ENCODE peak calls at places on chromosomes 1 and 21, in eight cellular contexts. S, A, E, W, Q, C, H and G are unnamed samples.

GRCh38 chr1:5977494-5978444 is 14.5 kb downstream of the NPHP4 start:
- DNase-seq in S (no peak), A (no peak), E (no peak), W (no peak), Q (no peak), C (no peak), H (no peak), G (no peak)

GRCh38 chr21:36910581-36911307 is 55.7 kb downstream of the HLCS start:
- DNase-seq in S (no peak), A (no peak), E (no peak), W (no peak), Q (peak; percentile 70), C (peak; percentile 81), H (no peak), G (no peak)

GRCh38 chr1:165884690-165885304 is 57.4 kb downstream of the UCK2 start:
- DNase-seq in S (no peak), A (no peak), E (no peak), W (no peak), Q (no peak), C (no peak), H (no peak), G (no peak)

GRCh38 chr1:19015476-19015875 is 59.0 kb upstream of the IFFO2 start:
- DNase-seq in S (no peak), A (no peak), E (no peak), W (no peak), Q (no peak), C (no peak), H (no peak), G (no peak)

GRCh38 chr1:216726435-216726834 is 3.2 kb upstream of the ESRRG start:
- DNase-seq in S (no peak), A (no peak), E (no peak), W (no peak), Q (no peak), C (no peak), H (no peak), G (no peak)

GRCh38 chr1:36879613-36880012 is 154.7 kb downstream of the GRIK3 start:
- DNase-seq in S (no peak), A (no peak), E (no peak), W (no peak), Q (no peak), C (no peak), H (no peak), G (no peak)

GRCh38 chr21:34579411-34579810 is 35.5 kb downstream of the RCAN1 start:
- DNase-seq in S (no peak), A (no peak), E (no peak), W (no peak), Q (peak; percentile 75), C (peak; percentile 86), H (no peak), G (no peak)

GRCh38 chr1:150469291-150469690 is 17.9 kb upstream of the TARS2 start:
- DNase-seq in S (no peak), A (no peak), E (no peak), W (no peak), Q (no peak), C (no peak), H (no peak), G (no peak)

GRCh38 chr1:32998997-32999396 is 34.4 kb upstream of the RNF19B start:
- DNase-seq in S (no peak), A (no peak), E (no peak), W (no peak), Q (no peak), C (no peak), H (no peak), G (no peak)

GRCh38 chr1:50570064-50570463 is 146.8 kb upstream of the DMRTA2 start:
- DNase-seq in S (no peak), A (no peak), E (no peak), W (no peak), Q (peak; percentile 75), C (peak; percentile 58), H (no peak), G (no peak)

GRCh38 chr1:116671835-116672234 is 4.3 kb upstream of the IGSF3 start:
- DNase-seq in S (no peak), A (no peak), E (no peak), W (no peak), Q (peak; percentile 43), C (no peak), H (no peak), G (no peak)

GRCh38 chr1:1199141-1199960 is 7.0 kb downstream of the TNFRSF18 start:
- DNase-seq in S (no peak), A (no peak), E (no peak), W (no peak), Q (no peak), C (no peak), H (no peak), G (no peak)

GRCh38 chr1:214281902-214282695 is 1.1 kb downstream of the SMYD2 start:
- DNase-seq in S (no peak), A (peak; percentile 34), E (peak; percentile 30), W (peak; percentile 13), Q (peak; percentile 70), C (peak; percentile 69), H (no peak), G (no peak)

GRCh38 chr1:97451422-97451821 is 469.4 kb downstream of the DPYD start:
- DNase-seq in S (no peak), A (no peak), E (no peak), W (no peak), Q (no peak), C (no peak), H (no peak), G (no peak)

GRCh38 chr21:45082715-45083114 is 8.3 kb downstream of the ADARB1 start:
- DNase-seq in S (no peak), A (no peak), E (no peak), W (no peak), Q (no peak), C (no peak), H (no peak), G (no peak)

GRCh38 chr1:179591592-179592580 is at the start of gene TDRD5:
- DNase-seq in S (no peak), A (no peak), E (no peak), W (peak; percentile 18), Q (no peak), C (no peak), H (no peak), G (no peak)

GRCh38 chr1:154706851-154707250 is 98.9 kb upstream of the ADAR start:
- DNase-seq in S (no peak), A (no peak), E (no peak), W (no peak), Q (no peak), C (no peak), H (no peak), G (no peak)

GRCh38 chr21:37407719-37408455 is 41.3 kb downstream of the DYRK1A start:
- DNase-seq in S (no peak), A (no peak), E (no peak), W (no peak), Q (peak; percentile 66), C (peak; percentile 63), H (no peak), G (no peak)

GRCh38 chr1:241622708-241623107 is 17.5 kb downstream of the CHML start:
- DNase-seq in S (no peak), A (no peak), E (no peak), W (no peak), Q (no peak), C (no peak), H (no peak), G (no peak)

GRCh38 chr1:245598524-245599310 is 443.9 kb downstream of the KIF26B start:
- DNase-seq in S (no peak), A (no peak), E (no peak), W (peak; percentile 73), Q (peak; percentile 36), C (no peak), H (no peak), G (no peak)

GRCh38 chr1:109617291-109617801 is 2.1 kb downstream of the GNAT2 start:
- DNase-seq in S (peak; percentile 87), A (peak; percentile 44), E (no peak), W (no peak), Q (peak; percentile 97), C (peak; percentile 97), H (no peak), G (no peak)

GRCh38 chr1:6086762-6087401 is 41.2 kb downstream of the KCNAB2 start:
- DNase-seq in S (no peak), A (no peak), E (no peak), W (no peak), Q (no peak), C (no peak), H (no peak), G (no peak)

DNA sequence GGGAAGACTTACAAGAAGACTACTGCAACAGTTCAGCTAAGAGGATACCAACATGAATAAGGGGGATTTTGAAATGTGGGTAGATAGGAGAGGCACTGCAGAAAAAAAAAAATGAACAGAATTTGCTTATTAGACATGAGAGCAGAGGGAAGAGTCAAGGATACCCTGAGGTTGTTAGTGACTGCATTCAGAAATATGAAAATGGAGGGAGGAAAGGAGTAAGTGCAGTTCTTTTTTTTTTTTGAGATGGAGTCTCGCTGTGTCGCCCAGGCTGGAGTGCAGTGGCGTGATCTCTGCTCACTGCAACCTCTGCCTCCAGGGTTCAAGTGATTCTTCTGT is 23.3 kb downstream of the INPP5B start:
- DNase-seq in S (no peak), A (no peak), E (no peak), W (no peak), Q (no peak), C (no peak), H (no peak), G (no peak)
- H3K4me1 ChIP-seq in S (peaks cover 4% of the 10 kb centered on the region), A (peaks cover under 1% of the 10 kb centered on the region), E (no peaks in the 10 kb centered on the region), W (no peaks in the 10 kb centered on the region), Q (no peaks in the 10 kb centered on the region), C (no peaks in the 10 kb centered on the region), H (no peaks in the 10 kb centered on the region), G (peaks cover 6% of the 10 kb centered on the region)

GRCh38 chr1:170168263-170168662 is 22.5 kb downstream of the NTMT2 start:
- DNase-seq in S (no peak), A (no peak), E (no peak), W (no peak), Q (peak; percentile 56), C (peak; percentile 64), H (no peak), G (no peak)
- H3K4me3 ChIP-seq in S (no peak overlapping the region), A (peak overlapping the region; percentile 5), E (no peak overlapping the region), W (no peak overlapping the region), Q (no peak overlapping the region), C (no peak overlapping the region), H (no peak overlapping the region), G (no peak overlapping the region)

GRCh38 chr1:89820423-89821321 is at the start of gene LRRC8D:
- DNase-seq in S (peak; percentile 75), A (peak; percentile 58), E (peak; percentile 73), W (peak; percentile 93), Q (peak; percentile 79), C (peak; percentile 72), H (peak; percentile 65), G (peak; percentile 63)
- H3K4me1 ChIP-seq in S (peaks cover 5% of the 10 kb centered on the region), A (peaks cover 4% of the 10 kb centered on the region), E (no peaks in the 10 kb centered on the region), W (peaks cover 8% of the 10 kb centered on the region), Q (no peaks in the 10 kb centered on the region), C (peaks cover 9% of the 10 kb centered on the region), H (no peaks in the 10 kb centered on the region), G (peaks cover 12% of the 10 kb centered on the region)

DNA sequence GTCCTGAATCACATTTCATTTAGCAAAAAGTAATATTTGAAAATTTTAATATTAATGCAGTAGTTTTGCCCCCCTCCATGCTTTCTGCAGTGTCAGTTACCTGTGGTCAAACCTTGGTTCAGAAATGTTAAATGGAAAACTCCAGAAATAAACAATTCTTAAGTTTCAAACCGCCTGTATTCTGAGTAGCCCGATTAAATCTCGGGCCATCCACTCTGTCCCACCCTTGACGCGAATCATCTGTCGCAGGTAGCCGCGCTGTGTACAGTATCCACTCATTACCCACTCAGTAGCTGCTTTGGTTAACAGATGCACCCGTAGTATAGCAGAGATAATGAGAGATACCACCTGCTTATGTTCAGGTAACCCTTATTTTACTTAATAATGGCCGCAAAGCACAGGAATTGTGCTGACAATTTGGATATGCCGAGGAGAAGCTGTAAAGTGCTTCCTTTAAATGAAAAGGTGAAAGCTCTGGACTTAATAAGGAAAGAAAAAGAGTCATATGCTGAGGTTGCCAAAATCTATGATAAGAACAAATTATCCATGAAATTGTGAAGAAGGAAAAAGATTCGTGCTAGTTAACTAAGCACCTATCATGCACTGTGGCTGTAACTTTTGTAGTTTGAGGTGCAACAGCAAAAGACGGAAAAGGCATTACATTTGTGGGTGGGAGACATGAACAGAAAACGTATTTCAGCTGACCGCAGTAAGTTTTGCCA is 889 bp upstream of the SCYL3 start:
- DNase-seq in S (no peak), A (no peak), E (no peak), W (no peak), Q (no peak), C (no peak), H (no peak), G (no peak)
- H3K4me3 ChIP-seq in S (peak overlapping the region; percentile 79), A (peak overlapping the region; percentile 77), E (peak overlapping the region; percentile 86), W (peak overlapping the region; percentile 85), Q (peak overlapping the region; percentile 90), C (peak overlapping the region; percentile 68), H (peak overlapping the region; percentile 93), G (peak overlapping the region; percentile 94)